ENCODE peak calls at places on chromosome 6, in eight cellular contexts. J is astrocyte of the spinal cord, L is HFF-Myc, W is ovary, C is T follicular helper cell, O is neural crest cell, H is Panc1, R is KBM-7. B is an unnamed sample.

GRCh38 chr6:169577974-169578373 is 123.9 kb downstream of the WDR27 start:
- DNase-seq in C (no peak), J (peak), W (no peak), O (no peak), L (no peak), H (no peak), R (no peak), B (no peak)

GRCh38 chr6:145583753-145584152 is 151.6 kb downstream of the EPM2A start:
- DNase-seq in O (no peak), W (no peak), J (no peak), R (no peak), L (no peak), C (no peak), H (no peak), B (no peak)

GRCh38 chr6:42820509-42821340 is 38.9 kb downstream of the BICRAL start:
- DNase-seq in O (no peak), R (no peak), W (no peak), J (no peak), H (no peak), L (no peak), C (no peak), B (no peak)

GRCh38 chr6:20916081-20916480 is 381.8 kb downstream of the CDKAL1 start:
- DNase-seq in L (no peak), H (no peak), O (no peak), R (no peak), J (peak), C (no peak), W (no peak), B (no peak)

GRCh38 chr6:39865011-39865888 is 69.0 kb downstream of the MOCS1 start:
- DNase-seq in J (peak), R (peak), W (peak), C (peak), H (peak), L (peak), O (peak), B (peak)

GRCh38 chr6:129120856-129121255 is 237.9 kb downstream of the LAMA2 start:
- DNase-seq in J (peak), O (no peak), H (no peak), W (no peak), C (no peak), L (no peak), R (no peak), B (no peak)

GRCh38 chr6:166241974-166242373 is 66.2 kb downstream of the PRR18 start:
- DNase-seq in H (no peak), W (no peak), C (no peak), R (no peak), L (no peak), J (no peak), O (no peak), B (no peak)

GRCh38 chr6:100176321-100176950 is 182.4 kb upstream of the MCHR2 start:
- DNase-seq in O (no peak), R (peak), L (peak), C (no peak), W (no peak), H (no peak), J (peak), B (no peak)

GRCh38 chr6:42137192-42137753 is 5.1 kb downstream of the C6orf132 start:
- DNase-seq in C (no peak), H (no peak), J (no peak), O (no peak), W (no peak), L (no peak), R (no peak), B (no peak)

GRCh38 chr6:137904822-137905617 is 38.0 kb downstream of the TNFAIP3 start:
- DNase-seq in J (peak), O (no peak), W (no peak), L (no peak), H (no peak), C (peak), R (no peak), B (peak)

GRCh38 chr6:44007818-44008660 is 119.2 kb downstream of the MRPL14 start:
- DNase-seq in O (no peak), J (no peak), R (no peak), W (no peak), H (no peak), L (no peak), C (no peak), B (no peak)

GRCh38 chr6:2630362-2630761 is 120.4 kb downstream of the MYLK4 start:
- DNase-seq in C (no peak), O (no peak), L (peak), R (no peak), H (peak), W (peak), J (peak), B (no peak)

GRCh38 chr6:52500268-52501129 is 76.4 kb downstream of the TRAM2 start:
- DNase-seq in W (no peak), R (no peak), O (no peak), H (no peak), J (no peak), C (no peak), L (no peak), B (no peak)

GRCh38 chr6:40897390-40898003 is 141.5 kb downstream of the UNC5CL start:
- DNase-seq in W (no peak), H (no peak), O (no peak), R (no peak), C (no peak), J (no peak), L (no peak), B (no peak)

GRCh38 chr6:164039954-164040375 is 625.4 kb downstream of the QKI start:
- DNase-seq in W (peak), O (no peak), R (no peak), C (peak), L (no peak), J (no peak), H (no peak), B (peak)

GRCh38 chr6:148747493-148748160 is 797 bp downstream of the UST start:
- DNase-seq in C (peak), W (peak), O (peak), L (no peak), H (no peak), R (peak), J (peak), B (peak)

GRCh38 chr6:83615025-83615999 is 93.6 kb downstream of the SNAP91 start:
- DNase-seq in C (no peak), L (peak), O (peak), W (no peak), R (peak), J (peak), H (peak), B (no peak)

GRCh38 chr6:49966823-49967222 is 2.6 kb downstream of the DEFB113 start:
- DNase-seq in J (no peak), R (no peak), C (no peak), H (no peak), L (no peak), W (no peak), O (no peak), B (no peak)

GRCh38 chr6:33343953-33344611 is 26.5 kb upstream of the ZBTB22 start:
- DNase-seq in L (no peak), W (no peak), R (peak), H (no peak), O (no peak), C (peak), J (no peak), B (peak)

GRCh38 chr6:41707565-41708200 is 27.7 kb downstream of the TFEB start:
- DNase-seq in J (no peak), W (no peak), H (no peak), L (no peak), C (no peak), O (no peak), R (peak), B (peak)

GRCh38 chr6:18741741-18742140 is 354.6 kb downstream of the RNF144B start:
- DNase-seq in O (no peak), W (no peak), C (no peak), L (no peak), J (no peak), H (no peak), R (no peak), B (no peak)

GRCh38 chr6:139133272-139133671 is 1.6 kb upstream of the HECA start:
- DNase-seq in O (no peak), C (no peak), R (no peak), L (no peak), W (peak), J (no peak), H (no peak), B (no peak)

GRCh38 chr6:31609519-31610406 is 5.3 kb upstream of the AIF1 start:
- DNase-seq in W (no peak), R (no peak), L (no peak), H (no peak), J (no peak), C (no peak), O (no peak), B (no peak)